ENCODE peak calls at places on chromosomes 12 and 14, in seven cellular contexts. K is stimulated activated naive B cell treated with anti-CD40 and anti-IgM and Interleukin-4, amounts not matched to agents 10 μg/mL and 1 μg/mL and 100 μg/mL, for 72 hours; W is neural crest cell; J is activated T-cell treated with anti-CD3 and anti-CD28 coated beads, Interleukin-2, amount 50 U/mL, for 48 hours; Y is HT1080; Q is Panc1; G is stimulated activated CD4-positive, alpha-beta T cell treated with anti-CD3 and anti-CD28 coated beads, Interleukin-1b, Interleukin-23, amount 100 ng/mL, for 24 hours. A is an unnamed sample.

GRCh38 chr14:101377069-101377468 is 184.2 kb upstream of the DIO3 start:
- DNase-seq in Y (no peak), J (no peak), K (no peak), W (no peak), G (no peak), Q (no peak), A (no peak)

GRCh38 chr12:124673881-124674617 is 106.6 kb upstream of the NCOR2 start:
- DNase-seq in J (no peak), Y (no peak), W (no peak), G (no peak), K (no peak), Q (no peak), A (no peak)

GRCh38 chr14:88941414-88941813 is 117.0 kb downstream of the TTC8 start:
- DNase-seq in Q (no peak), J (no peak), W (no peak), Y (no peak), K (no peak), G (no peak), A (no peak)

GRCh38 chr12:104573-105081 is 38.1 kb downstream of the IQSEC3 start:
- DNase-seq in K (no peak), W (no peak), G (no peak), Y (no peak), Q (no peak), J (peak), A (no peak)

GRCh38 chr14:58824796-58825195 is 187.0 kb downstream of the DACT1 start:
- DNase-seq in W (no peak), G (no peak), K (no peak), J (no peak), Y (no peak), Q (no peak), A (no peak)

GRCh38 chr12:20527396-20528154 is 159.2 kb downstream of the PDE3A start:
- DNase-seq in K (no peak), J (no peak), W (no peak), Q (no peak), G (no peak), Y (no peak), A (no peak)

GRCh38 chr14:68249534-68250517 is 430.2 kb downstream of the RAD51B start:
- DNase-seq in J (no peak), Q (no peak), G (no peak), K (no peak), W (no peak), Y (peak), A (no peak)

GRCh38 chr14:56150645-56151345 is 32.6 kb downstream of the PELI2 start:
- DNase-seq in G (no peak), Q (no peak), Y (no peak), W (no peak), K (no peak), J (no peak), A (no peak)

GRCh38 chr14:104973215-104974145 is 4.7 kb downstream of the AHNAK2 start:
- DNase-seq in K (no peak), Q (peak), Y (peak), G (no peak), W (no peak), J (no peak), A (no peak)

GRCh38 chr12:6635856-6636521 is at the start of gene LPAR5:
- DNase-seq in G (no peak), K (peak), J (peak), Q (no peak), W (no peak), Y (peak), A (no peak)

GRCh38 chr14:21136024-21136423 is 19.8 kb downstream of the OR5AU1 start:
- DNase-seq in W (no peak), Y (no peak), Q (no peak), J (no peak), K (no peak), G (no peak), A (no peak)

GRCh38 chr14:93901813-93902212 is 25.3 kb upstream of the FAM181A start:
- DNase-seq in Y (no peak), W (no peak), Q (no peak), K (no peak), J (no peak), G (no peak), A (no peak)

GRCh38 chr12:2311001-2311778 is 258.4 kb downstream of the CACNA1C start:
- DNase-seq in K (no peak), W (no peak), J (no peak), Y (no peak), G (no peak), Q (no peak), A (no peak)

GRCh38 chr12:62581288-62582064 is 114.8 kb downstream of the MON2 start:
- DNase-seq in Q (no peak), K (no peak), W (no peak), G (no peak), Y (peak), J (no peak), A (no peak)

GRCh38 chr12:132329036-132329738 is at the start of gene GALNT9:
- DNase-seq in Q (no peak), J (peak), G (no peak), W (peak), Y (no peak), K (no peak), A (no peak)

GRCh38 chr12:132079695-132080094 is 64.4 kb downstream of the DDX51 start:
- DNase-seq in Q (no peak), K (no peak), G (no peak), Y (no peak), J (no peak), W (no peak), A (no peak)

GRCh38 chr12:46148706-46149463 is 120.0 kb downstream of the SLC38A1 start:
- DNase-seq in Q (no peak), W (no peak), K (no peak), Y (no peak), J (no peak), G (no peak), A (no peak)

GRCh38 chr12:132285991-132286681 is 43.3 kb downstream of the GALNT9 start:
- DNase-seq in Q (no peak), W (no peak), J (no peak), Y (no peak), K (no peak), G (no peak), A (no peak)

GRCh38 chr12:12572659-12573058 is 10.0 kb upstream of the DUSP16 start:
- DNase-seq in J (no peak), K (no peak), Q (no peak), W (no peak), G (no peak), Y (no peak), A (no peak)

GRCh38 chr12:12018454-12018853 is 52.3 kb upstream of the BCL2L14 start:
- DNase-seq in W (no peak), G (no peak), Q (no peak), Y (peak), K (no peak), J (peak), A (no peak)

GRCh38 chr12:52441320-52441911 is 7.2 kb upstream of the KRT75 start:
- DNase-seq in Y (peak), K (no peak), W (no peak), G (no peak), J (no peak), Q (no peak), A (no peak)

GRCh38 chr14:51225751-51226150 is 14.3 kb upstream of the TMX1 start:
- DNase-seq in J (no peak), W (no peak), Q (no peak), G (no peak), Y (no peak), K (no peak), A (no peak)

GRCh38 chr12:92411687-92412086 is 266.0 kb upstream of the BTG1 start:
- DNase-seq in W (no peak), Q (no peak), G (no peak), Y (no peak), K (no peak), J (no peak), A (no peak)

GRCh38 chr12:132437252-132438138 is 52.5 kb upstream of the FBRSL1 start:
- DNase-seq in G (no peak), Y (no peak), W (no peak), K (no peak), J (no peak), Q (no peak), A (peak)

GRCh38 chr12:13347241-13348043 is 150.9 kb downstream of the EMP1 start:
- DNase-seq in K (no peak), W (no peak), Q (no peak), G (peak), J (peak), Y (peak), A (no peak)

GRCh38 chr12:55715169-55715764 is 579 bp upstream of the BLOC1S1 start:
- DNase-seq in G (no peak), J (no peak), W (no peak), Y (no peak), K (no peak), Q (no peak), A (no peak)